ENCODE peak calls at places on chromosomes 6 and 20, in four cellular contexts. K is psoas muscle, D is colonic mucosa, L is GM12878. Q is an unnamed sample.

GRCh38 chr20:40638414-40638813 is 50.6 kb downstream of the MAFB start:
- DNase-seq in K (no peak), D (no peak), L (no peak), Q (no peak)

GRCh38 chr20:44501448-44501847 is 20.4 kb downstream of the SERINC3 start:
- DNase-seq in K (no peak), D (no peak), L (no peak), Q (no peak)

GRCh38 chr20:45946149-45946970 is 11.9 kb downstream of the PCIF1 start:
- DNase-seq in K (peak; percentile 82), D (peak; percentile 49), L (no peak), Q (peak; percentile 59)

GRCh38 chr6:116535109-116535508 is 10.4 kb downstream of the TRAPPC3L start:
- DNase-seq in K (no peak), D (no peak), L (no peak), Q (no peak)

GRCh38 chr6:46419576-46420002 is 71.7 kb downstream of the RCAN2 start:
- DNase-seq in K (no peak), D (peak; percentile 72), L (peak; percentile 8), Q (no peak)

GRCh38 chr6:75775219-75775618 is 26.2 kb downstream of the MYO6 start:
- DNase-seq in K (no peak), D (no peak), L (no peak), Q (no peak)

GRCh38 chr6:41594326-41594725 is 43.9 kb upstream of the MDFI start:
- DNase-seq in K (no peak), D (no peak), L (no peak), Q (no peak)

GRCh38 chr6:699319-699718 is 6.4 kb upstream of the EXOC2 start:
- DNase-seq in K (no peak), D (no peak), L (no peak), Q (no peak)

GRCh38 chr6:44542401-44543116 is 155.1 kb downstream of the CDC5L start:
- DNase-seq in K (no peak), D (no peak), L (no peak), Q (no peak)

GRCh38 chr6:137043710-137044365 is 927 bp downstream of the IL20RA start:
- DNase-seq in K (peak; percentile 24), D (no peak), L (no peak), Q (no peak)

GRCh38 chr6:145028144-145028818 is 707.0 kb downstream of the EPM2A start:
- DNase-seq in K (no peak), D (peak; percentile 39), L (no peak), Q (no peak)

GRCh38 chr6:30543824-30544223 is 12.5 kb downstream of the GNL1 start:
- DNase-seq in K (no peak), D (no peak), L (no peak), Q (no peak)

GRCh38 chr6:3403244-3404154 is 53.4 kb downstream of the SLC22A23 start:
- DNase-seq in K (no peak), D (peak; percentile 87), L (no peak), Q (no peak)

GRCh38 chr6:89944181-89944755 is 50.0 kb downstream of the GJA10 start:
- DNase-seq in K (no peak), D (no peak), L (no peak), Q (no peak)

GRCh38 chr6:50264995-50265571 is 215.4 kb upstream of the DEFB112 start:
- DNase-seq in K (no peak), D (no peak), L (no peak), Q (no peak)

GRCh38 chr6:96537726-96538125 is 16.1 kb downstream of the UFL1 start:
- DNase-seq in K (no peak), D (no peak), L (no peak), Q (no peak)

GRCh38 chr6:98539669-98540207 is 294.6 kb upstream of the POU3F2 start:
- DNase-seq in K (no peak), D (no peak), L (no peak), Q (no peak)
- H3K27ac ChIP-seq in K (no peak overlapping the region), D (no peak overlapping the region), L (no peak overlapping the region), Q (no peak overlapping the region)

GRCh38 chr20:21338291-21338690 is 35.2 kb downstream of the XRN2 start:
- DNase-seq in K (no peak), D (no peak), L (no peak), Q (no peak)
- H3K36me3 ChIP-seq in K (peaks cover 16% of the 10 kb centered on the region), D (peaks cover 11% of the 10 kb centered on the region), L (peaks cover 4% of the 10 kb centered on the region), Q (peaks cover 75% of the 10 kb centered on the region)

GRCh38 chr6:151402228-151402627 is 10.9 kb upstream of the ZBTB2 start:
- DNase-seq in K (no peak), D (no peak), L (no peak), Q (no peak)

GRCh38 chr6:151408858-151409257 is 17.5 kb upstream of the ZBTB2 start:
- DNase-seq in K (no peak), D (no peak), L (no peak), Q (no peak)

GRCh38 chr6:151399679-151400078 is 8.3 kb upstream of the ZBTB2 start:
- DNase-seq in K (no peak), D (no peak), L (no peak), Q (no peak)

GRCh38 chr6:151400473-151400872 is 9.1 kb upstream of the ZBTB2 start:
- DNase-seq in K (no peak), D (no peak), L (no peak), Q (no peak)

GRCh38 chr6:151403919-151404308 is 12.6 kb upstream of the ZBTB2 start:
- DNase-seq in K (no peak), D (no peak), L (no peak), Q (no peak)
- H3K27ac ChIP-seq in K (no peak overlapping the region), D (no peak overlapping the region), L (no peak overlapping the region), Q (peak overlapping the region; percentile 4)

GRCh38 chr20:23366384-23366783 is 4.4 kb downstream of the GZF1 start:
- DNase-seq in K (no peak), D (no peak), L (no peak), Q (no peak)

GRCh38 chr20:23367770-23368169 is 5.8 kb downstream of the GZF1 start:
- DNase-seq in K (no peak), D (no peak), L (no peak), Q (no peak)

GRCh38 chr20:23369424-23369823 is 7.4 kb downstream of the GZF1 start:
- DNase-seq in K (no peak), D (no peak), L (no peak), Q (no peak)

GRCh38 chr20:23370274-23370673 is 8.3 kb downstream of the GZF1 start:
- DNase-seq in K (no peak), D (no peak), L (no peak), Q (no peak)

GRCh38 chr20:23368316-23369110 is 6.5 kb downstream of the GZF1 start:
- DNase-seq in K (no peak), D (no peak), L (no peak), Q (no peak)
- H3K36me3 ChIP-seq in K (peaks cover 9% of the 10 kb centered on the region), D (peaks cover 6% of the 10 kb centered on the region), L (peaks cover 11% of the 10 kb centered on the region), Q (peaks cover 64% of the 10 kb centered on the region)

DNA sequence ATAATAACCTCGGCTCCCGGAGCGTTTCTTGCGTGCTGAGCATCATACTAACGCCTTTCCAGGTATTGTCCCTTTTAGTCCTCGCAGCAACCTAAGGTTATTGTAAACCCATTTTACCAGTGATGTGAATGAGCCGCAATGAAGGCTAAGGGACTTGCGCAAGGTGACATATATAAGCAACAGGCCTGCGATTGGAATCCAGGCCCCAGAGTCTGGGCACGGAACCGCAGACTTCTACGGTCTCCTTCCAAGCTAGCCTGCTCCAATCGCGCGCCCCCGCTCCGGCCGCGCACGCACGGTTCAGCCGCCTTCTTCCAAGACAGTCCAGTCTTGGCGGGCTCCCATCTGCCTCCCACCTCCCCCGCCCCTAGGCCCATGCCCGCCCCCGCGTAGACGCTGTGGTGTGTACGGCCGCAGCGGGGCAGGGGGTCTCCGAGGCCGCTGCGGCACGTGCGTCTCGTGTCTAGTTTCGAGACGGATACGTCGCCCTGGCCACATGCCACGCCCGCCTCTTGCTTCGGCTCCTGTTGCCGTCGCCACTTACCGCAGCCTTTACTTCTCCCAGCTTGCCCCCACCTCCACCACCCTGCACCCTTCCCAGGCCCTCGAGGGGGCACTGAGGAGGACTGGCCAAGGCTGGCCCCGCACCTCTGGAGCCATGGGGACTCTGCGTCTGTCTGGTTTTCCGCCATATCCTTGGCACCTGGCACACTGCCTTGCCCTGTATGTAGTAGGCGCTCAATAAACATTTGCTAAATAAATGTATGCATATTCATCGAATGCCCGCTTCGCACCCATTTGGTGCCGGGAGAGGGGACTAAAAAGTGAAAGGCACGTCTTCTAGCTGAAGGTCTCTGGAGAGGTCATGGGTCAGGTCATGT is 855 bp upstream of the GFOD1 start:
- DNase-seq in K (peak; percentile 69), D (peak; percentile 61), L (no peak), Q (peak; percentile 79)
- H3K27ac ChIP-seq in K (peak overlapping the region; percentile 97), D (peak overlapping the region; percentile 69), L (no peak overlapping the region), Q (peak overlapping the region; percentile 67)

GRCh38 chr6:33787954-33788693 is 806 bp downstream of the LEMD2 start:
- DNase-seq in K (peak; percentile 86), D (peak; percentile 68), L (peak; percentile 27), Q (peak; percentile 44)

GRCh38 chr6:33785766-33786165 is 3.2 kb downstream of the LEMD2 start:
- DNase-seq in K (no peak), D (no peak), L (no peak), Q (no peak)

GRCh38 chr6:33787336-33787953 is 1.5 kb downstream of the LEMD2 start:
- DNase-seq in K (no peak), D (no peak), L (no peak), Q (no peak)

GRCh38 chr6:33784787-33785186 is 4.1 kb downstream of the LEMD2 start:
- DNase-seq in K (no peak), D (no peak), L (no peak), Q (no peak)

GRCh38 chr6:33786736-33787135 is 2.2 kb downstream of the LEMD2 start:
- DNase-seq in K (no peak), D (no peak), L (no peak), Q (no peak)
- H3K36me3 ChIP-seq in K (peaks cover 4% of the 10 kb centered on the region), D (peaks cover 15% of the 10 kb centered on the region), L (peaks cover 5% of the 10 kb centered on the region), Q (peaks cover 32% of the 10 kb centered on the region)